ENCODE peak calls at places on chromosome 19, in six cellular contexts. U is left ventricle myocardium inferior, L is stomach, R is tibial nerve, V is HCT116, C is suprapubic skin. Y is an unnamed sample.
A peak's percentile ranks its signal among the peaks of the same experiment; 100 is the strongest.

GRCh38 chr19:1027020-1027952 is 878 bp downstream of the CNN2 start:
- DNase-seq in V (no peak), C (no peak), R (no peak), L (no peak), U (peak; percentile 18), Y (no peak)

GRCh38 chr19:58181902-58182576 is 822 bp upstream of the ZNF274 start:
- DNase-seq in R (no peak), C (peak; percentile 64), L (peak; percentile 27), V (no peak), U (peak; percentile 29), Y (no peak)

GRCh38 chr19:4552546-4552819 is 7.0 kb downstream of the SEMA6B start:
- DNase-seq in L (no peak), C (no peak), V (no peak), U (no peak), R (no peak), Y (no peak)

GRCh38 chr19:46493236-46494114 is 2.2 kb downstream of the PNMA8B start:
- DNase-seq in L (no peak), V (no peak), C (peak; percentile 73), U (peak; percentile 54), R (no peak), Y (no peak)

GRCh38 chr19:35249146-35249847 is 495 bp downstream of the LSR start:
- DNase-seq in R (no peak), L (no peak), U (no peak), V (no peak), C (no peak), Y (peak; percentile 47)

GRCh38 chr19:34711890-34712289 is 22.2 kb upstream of the ZNF181 start:
- DNase-seq in L (no peak), U (no peak), C (no peak), V (no peak), R (no peak), Y (no peak)

GRCh38 chr19:47633996-47634395 is 25.1 kb downstream of the BICRA start:
- DNase-seq in C (no peak), R (no peak), V (no peak), L (no peak), U (no peak), Y (no peak)

GRCh38 chr19:16368385-16369305 is 44.0 kb downstream of the KLF2 start:
- DNase-seq in V (no peak), U (no peak), L (no peak), C (no peak), R (no peak), Y (no peak)

GRCh38 chr19:42199440-42200115 is 17.9 kb downstream of the DEDD2 start:
- DNase-seq in U (peak; percentile 35), C (peak; percentile 81), R (no peak), V (no peak), L (peak; percentile 34), Y (no peak)

GRCh38 chr19:55439052-55439451 is 4.0 kb downstream of the SHISA7 start:
- DNase-seq in R (no peak), L (no peak), C (no peak), V (no peak), U (no peak), Y (no peak)

GRCh38 chr19:55585658-55586339 is 5.2 kb upstream of the ZNF579 start:
- DNase-seq in L (peak; percentile 76), U (peak; percentile 80), R (peak; percentile 36), C (peak; percentile 74), V (no peak), Y (peak; percentile 83)

GRCh38 chr19:50779504-50780457 is 9.5 kb downstream of the GPR32 start:
- DNase-seq in V (no peak), U (no peak), L (no peak), C (no peak), R (no peak), Y (no peak)

GRCh38 chr19:52189745-52190678 is at the start of gene PPP2R1A:
- DNase-seq in V (peak; percentile 100), L (peak; percentile 99), C (peak; percentile 100), U (peak; percentile 99), R (peak; percentile 99), Y (peak; percentile 99)

GRCh38 chr19:52188822-52189744 is 769 bp upstream of the PPP2R1A start:
- DNase-seq in V (no peak), U (peak; percentile 83), C (peak; percentile 90), L (no peak), R (no peak), Y (no peak)

GRCh38 chr19:52190679-52191293 is 934 bp downstream of the PPP2R1A start:
- DNase-seq in C (peak; percentile 68), R (no peak), L (peak; percentile 29), V (no peak), U (no peak), Y (peak; percentile 36)

GRCh38 chr19:52191374-52191773 is 1.5 kb downstream of the PPP2R1A start:
- DNase-seq in R (no peak), U (no peak), C (no peak), V (no peak), L (no peak), Y (no peak)

DNA sequence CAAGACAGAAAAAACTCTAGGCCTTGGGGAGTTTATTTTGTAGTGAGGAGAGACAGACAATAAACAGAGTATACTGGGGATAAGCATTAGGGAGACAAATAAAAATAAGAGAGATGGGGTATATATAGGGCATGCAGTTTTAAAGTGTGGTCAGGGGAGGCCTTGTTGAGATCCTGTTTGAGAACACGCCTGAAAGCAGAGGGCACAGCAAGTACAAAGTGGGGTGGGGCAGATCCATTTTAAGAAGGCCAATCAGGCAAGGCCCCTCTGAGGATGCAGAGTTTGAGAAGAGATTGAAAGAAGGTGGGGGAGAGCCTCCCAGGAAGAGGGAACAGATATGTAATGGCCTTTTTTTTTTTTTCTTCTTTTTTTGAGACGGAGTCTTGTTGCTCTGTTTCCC is 2.1 kb downstream of the PPP2R1A start:
- DNase-seq in U (no peak), L (no peak), V (no peak), C (no peak), R (no peak), Y (no peak)
- H3K4me1 ChIP-seq in U (peaks cover 80% of the 10 kb centered on the region), L (peaks cover 44% of the 10 kb centered on the region), V (peaks cover 7% of the 10 kb centered on the region), C (peaks cover 59% of the 10 kb centered on the region), R (peaks cover 24% of the 10 kb centered on the region), Y (peaks cover 55% of the 10 kb centered on the region)

GRCh38 chr19:18322318-18322758 is 538 bp downstream of the LSM4 start:
- DNase-seq in U (peak; percentile 46), R (no peak), C (no peak), V (no peak), L (peak; percentile 55), Y (no peak)

GRCh38 chr19:18320865-18321728 is 1.8 kb downstream of the LSM4 start:
- DNase-seq in L (peak; percentile 62), U (peak; percentile 28), V (no peak), C (no peak), R (no peak), Y (no peak)

GRCh38 chr19:18321729-18322091 is 1.2 kb downstream of the LSM4 start:
- DNase-seq in C (no peak), L (no peak), R (no peak), V (no peak), U (no peak), Y (no peak)

GRCh38 chr19:18317998-18318800 is 4.7 kb downstream of the LSM4 start:
- DNase-seq in U (peak; percentile 55), L (peak; percentile 60), R (no peak), C (no peak), V (no peak), Y (peak; percentile 45)

DNA sequence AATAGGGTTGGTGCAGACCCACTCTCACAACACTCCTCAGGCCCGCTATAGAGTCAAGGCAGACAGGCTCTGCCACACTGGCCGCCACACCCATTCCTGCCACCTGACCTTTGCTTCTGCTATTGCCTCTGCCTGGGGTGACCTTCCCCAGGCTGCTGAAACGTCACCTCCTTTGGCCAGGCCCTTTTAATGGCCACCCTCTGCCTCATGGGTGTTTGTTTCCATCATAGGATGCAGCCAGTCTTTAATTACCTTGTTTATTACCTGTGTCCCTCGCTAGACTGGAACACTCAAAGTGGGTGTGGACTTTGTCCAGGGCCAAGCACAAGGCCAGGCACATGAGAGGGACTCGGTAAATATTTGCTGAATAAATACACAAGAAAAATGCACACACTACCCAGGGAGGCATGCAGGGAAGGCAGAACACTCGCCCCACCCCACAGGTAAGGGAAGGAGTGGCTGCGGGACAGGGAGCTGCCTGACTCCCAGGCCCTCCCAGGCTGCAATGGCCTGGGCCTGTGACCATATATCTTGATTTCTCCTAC is 3.2 kb downstream of the LSM4 start:
- DNase-seq in L (peak; percentile 77), U (no peak), V (no peak), R (no peak), C (no peak), Y (peak; percentile 73)
- H3K4me1 ChIP-seq in L (peaks cover 61% of the 10 kb centered on the region), U (peaks cover 69% of the 10 kb centered on the region), V (peaks cover 52% of the 10 kb centered on the region), R (peaks cover 22% of the 10 kb centered on the region), C (peaks cover 54% of the 10 kb centered on the region), Y (peaks cover 57% of the 10 kb centered on the region)

GRCh38 chr19:5627395-5627904 is 4.6 kb downstream of the SAFB start:
- DNase-seq in U (peak; percentile 56), R (peak; percentile 36), V (no peak), L (peak; percentile 39), C (no peak), Y (peak; percentile 79)
- H3K4me1 ChIP-seq in U (peaks cover 96% of the 10 kb centered on the region), R (peaks cover 63% of the 10 kb centered on the region), V (peaks cover 8% of the 10 kb centered on the region), L (peaks cover 70% of the 10 kb centered on the region), C (peaks cover 63% of the 10 kb centered on the region), Y (peaks cover 61% of the 10 kb centered on the region)

GRCh38 chr19:2494084-2494446 is 18.1 kb downstream of the GADD45B start:
- DNase-seq in C (no peak), V (no peak), L (no peak), U (no peak), R (no peak), Y (no peak)
- H3K4me1 ChIP-seq in C (peaks cover 62% of the 10 kb centered on the region), V (peaks cover 39% of the 10 kb centered on the region), L (peaks cover 59% of the 10 kb centered on the region), U (peaks cover 49% of the 10 kb centered on the region), R (peaks cover 24% of the 10 kb centered on the region), Y (peaks cover 59% of the 10 kb centered on the region)

GRCh38 chr19:2173388-2173787 is 9.7 kb downstream of the DOT1L start:
- DNase-seq in V (no peak), C (no peak), L (no peak), R (no peak), U (no peak), Y (no peak)

GRCh38 chr19:2168619-2169424 is 5.1 kb downstream of the DOT1L start:
- DNase-seq in V (peak; percentile 98), L (peak; percentile 96), U (peak; percentile 97), C (peak; percentile 98), R (peak; percentile 97), Y (peak; percentile 99)

GRCh38 chr19:2170219-2170618 is 6.5 kb downstream of the DOT1L start:
- DNase-seq in U (no peak), R (no peak), V (no peak), L (no peak), C (no peak), Y (no peak)

GRCh38 chr19:2171349-2172145 is 7.8 kb downstream of the DOT1L start:
- DNase-seq in C (no peak), R (no peak), V (no peak), U (peak; percentile 73), L (peak; percentile 39), Y (peak; percentile 64)

GRCh38 chr19:2170987-2171348 is 7.2 kb downstream of the DOT1L start:
- DNase-seq in V (no peak), U (no peak), R (no peak), C (no peak), L (no peak), Y (no peak)
- H3K4me1 ChIP-seq in V (peaks cover 54% of the 10 kb centered on the region), U (peaks cover 87% of the 10 kb centered on the region), R (peaks cover 62% of the 10 kb centered on the region), C (peaks cover 61% of the 10 kb centered on the region), L (peaks cover 78% of the 10 kb centered on the region), Y (peaks cover 83% of the 10 kb centered on the region)

Y was measured in body of pancreas.